ENCODE peak calls at places on chromosome 5, in eight cellular contexts. B is GM04504; C is iPS DF 19.7; W is bronchial epithelial cell; E is fibroblast of pulmonary artery; H is activated naive CD4-positive, alpha-beta T cell treated with Interleukin-2 at 50 U/mL for 16 hours; F is germinal center; I is foreskin fibroblast. A is an unnamed sample.

GRCh38 chr5:74418709-74419108 is 221.8 kb downstream of the ENC1 start:
- DNase-seq in B (no peak), C (no peak), W (no peak), E (no peak), H (no peak), F (no peak), I (no peak), A (no peak)

GRCh38 chr5:122885038-122885517 is 39.7 kb downstream of the SNX24 start:
- DNase-seq in B (no peak), C (no peak), W (no peak), E (no peak), H (no peak), F (no peak), I (no peak), A (no peak)

GRCh38 chr5:132000677-132001453 is 10.6 kb downstream of the ACSL6 start:
- DNase-seq in B (no peak), C (no peak), W (no peak), E (no peak), H (peak), F (no peak), I (no peak), A (no peak)

GRCh38 chr5:5497132-5497748 is 74.8 kb downstream of the ICE1 start:
- DNase-seq in B (no peak), C (no peak), W (peak), E (peak), H (peak), F (peak), I (peak), A (peak)

GRCh38 chr5:113487779-113488644 is at the start of gene MCC:
- DNase-seq in B (peak), C (no peak), W (peak), E (peak), H (peak), F (peak), I (peak), A (peak)

GRCh38 chr5:147101654-147102053 is 133.2 kb upstream of the STK32A start:
- DNase-seq in B (no peak), C (no peak), W (peak), E (peak), H (no peak), F (no peak), I (peak), A (no peak)

GRCh38 chr5:131270809-131271208 is 7.0 kb downstream of the CDC42SE2 start:
- DNase-seq in B (no peak), C (no peak), W (peak), E (no peak), H (no peak), F (no peak), I (peak), A (no peak)

GRCh38 chr5:138463335-138464017 is 1.8 kb upstream of the EGR1 start:
- DNase-seq in B (no peak), C (no peak), W (no peak), E (peak), H (no peak), F (no peak), I (peak), A (no peak)

GRCh38 chr5:68252678-68253520 is 37.3 kb downstream of the PIK3R1 start:
- DNase-seq in B (no peak), C (peak), W (peak), E (peak), H (peak), F (peak), I (peak), A (peak)

A was measured in NCI-H1105 treated with DMSO at 0.1 percent for 48 hours.